ENCODE peak calls at places on chromosomes 4 and X, in four cellular contexts. Y, O, Z and V are unnamed samples.
A peak's percentile ranks its signal among the peaks of the same experiment; 100 is the strongest.

GRCh38 chrX:136767104-136767941 is 13.4 kb downstream of the ARHGEF6 start:
- DNase-seq in O (peak; percentile 87), Z (peak; percentile 40), Y (peak; percentile 67), V (no peak)

GRCh38 chr4:108830509-108831244 is 67.8 kb upstream of the ETNPPL start:
- DNase-seq in O (no peak), Y (no peak), Z (no peak), V (no peak)

GRCh38 chr4:184355111-184355604 is 119.2 kb downstream of the IRF2 start:
- DNase-seq in Z (no peak), O (no peak), Y (peak; percentile 72), V (peak; percentile 45)

GRCh38 chr4:1792832-1793495 is at the start of gene FGFR3:
- DNase-seq in Z (peak; percentile 27), Y (no peak), O (no peak), V (no peak)

GRCh38 chr4:158630893-158631292 is 40.8 kb downstream of the C4orf46 start:
- DNase-seq in O (no peak), Y (no peak), Z (no peak), V (no peak)

GRCh38 chr4:122045533-122045932 is 93.7 kb upstream of the TRPC3 start:
- DNase-seq in O (no peak), Y (no peak), Z (no peak), V (peak; percentile 86)

GRCh38 chrX:72018277-72019112 is 107.8 kb downstream of the NHSL2 start:
- DNase-seq in O (peak; percentile 94), Y (peak; percentile 85), Z (peak; percentile 76), V (peak; percentile 78)

GRCh38 chrX:153909980-153910360 is 5.5 kb downstream of the AVPR2 start:
- DNase-seq in Y (no peak), Z (no peak), O (no peak), V (no peak)

GRCh38 chr4:108821056-108821925 is 58.4 kb upstream of the ETNPPL start:
- DNase-seq in O (no peak), Z (no peak), Y (no peak), V (no peak)

GRCh38 chr4:52957791-52958190 is 95.7 kb downstream of the RASL11B start:
- DNase-seq in Y (no peak), Z (no peak), O (no peak), V (no peak)

GRCh38 chr4:147822128-147822527 is 90.2 kb downstream of the ARHGAP10 start:
- DNase-seq in Z (peak; percentile 89), O (peak; percentile 94), Y (no peak), V (peak; percentile 94)

GRCh38 chrX:104288961-104289360 is 34.2 kb upstream of the ESX1 start:
- DNase-seq in Z (no peak), O (no peak), Y (no peak), V (no peak)

GRCh38 chr4:103046416-103047290 is 27.1 kb upstream of the SLC9B1 start:
- DNase-seq in O (no peak), Y (peak; percentile 24), Z (no peak), V (peak; percentile 5)

GRCh38 chr4:109078724-109079123 is 223.7 kb downstream of the COL25A1 start:
- DNase-seq in Y (no peak), Z (no peak), O (no peak), V (peak; percentile 54)

GRCh38 chr4:93780080-93780479 is 48.5 kb upstream of the ATOH1 start:
- DNase-seq in O (no peak), Z (no peak), Y (no peak), V (no peak)

GRCh38 chrX:31459361-31459760 is 387.5 kb upstream of the FTHL17 start:
- DNase-seq in O (no peak), Y (no peak), Z (no peak), V (no peak)

GRCh38 chr4:5478697-5479096 is 229.7 kb downstream of the EVC2 start:
- DNase-seq in O (no peak), Y (no peak), Z (no peak), V (no peak)

GRCh38 chrX:128975716-128976115 is 547.6 kb downstream of the SMARCA1 start:
- DNase-seq in Z (peak; percentile 5), O (no peak), Y (peak; percentile 59), V (no peak)

GRCh38 chr4:123699823-123700822 is 303.5 kb downstream of the SPRY1 start:
- DNase-seq in Y (no peak), O (no peak), Z (no peak), V (peak; percentile 81)

GRCh38 chrX:20742106-20742505 is 475.4 kb upstream of the RPS6KA3 start:
- DNase-seq in Z (no peak), O (no peak), Y (no peak), V (no peak)

GRCh38 chrX:24395775-24396174 is 35.3 kb downstream of the SUPT20HL1 start:
- DNase-seq in O (no peak), Z (peak; percentile 51), Y (peak; percentile 49), V (peak; percentile 44)

DNA sequence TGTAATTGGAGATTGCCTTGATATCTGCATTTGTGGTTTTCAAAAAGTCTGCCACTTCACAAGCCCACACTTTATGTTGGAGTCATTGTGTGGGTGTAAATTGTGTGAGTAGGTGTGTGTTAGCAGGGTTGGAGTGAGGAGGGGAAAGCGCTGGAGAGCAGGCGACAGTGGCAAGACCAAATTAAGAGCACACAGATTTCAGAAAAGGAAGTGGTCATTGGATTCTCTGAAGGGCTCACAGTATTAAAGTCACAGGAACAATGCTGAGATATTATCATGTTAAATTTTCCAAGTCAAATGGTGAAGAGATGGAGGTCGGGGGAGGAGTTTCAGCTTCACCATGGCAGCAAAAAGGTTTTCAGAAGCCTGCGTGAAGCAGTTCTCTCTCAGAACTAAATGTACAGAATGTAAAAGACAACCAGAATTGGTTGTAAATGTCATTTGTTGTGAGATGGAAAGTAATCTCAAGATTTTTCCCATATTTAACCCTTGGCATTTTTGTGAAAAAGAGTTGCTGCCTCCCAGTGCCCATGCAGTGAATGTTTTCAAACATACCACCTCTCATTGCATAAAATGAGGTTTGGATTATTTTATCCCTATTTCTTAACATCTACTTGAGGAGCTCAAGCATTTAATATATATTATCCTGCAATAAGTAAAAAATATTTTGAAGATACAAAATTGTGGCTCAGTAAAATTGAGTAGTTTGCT is 265.9 kb downstream of the ZNF674 start:
- DNase-seq in Z (no peak), Y (no peak), O (no peak), V (no peak)
- TF ChIP-seq CTCF in Z (no peak), Y (no peak), O (no peak), V (peak; percentile 19)

GRCh38 chrX:51496501-51497291 is at the start of gene NUDT11:
- DNase-seq in Z (peak; percentile 38), Y (peak; percentile 70), O (peak; percentile 78), V (peak; percentile 7)

DNA sequence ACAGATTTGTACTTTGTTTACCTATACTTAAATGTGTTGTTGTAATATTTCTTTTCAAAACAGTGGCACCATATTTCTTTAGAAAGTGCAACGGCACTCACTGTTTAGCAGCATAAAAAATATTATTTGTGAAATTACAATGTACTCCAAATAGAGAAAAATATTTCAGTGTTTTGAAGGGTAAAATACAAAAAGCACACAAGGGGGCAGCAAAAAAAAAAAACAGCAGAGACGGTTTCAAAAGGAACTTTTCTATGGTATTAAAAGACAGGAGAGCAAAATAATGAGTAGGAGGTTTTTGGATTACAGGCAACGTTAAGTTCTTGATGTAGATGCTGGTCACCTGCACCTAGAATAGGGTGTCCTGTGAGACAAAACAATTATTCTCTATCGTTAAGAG is 2.0 kb downstream of the NUDT11 start:
- DNase-seq in Z (no peak), O (no peak), Y (no peak), V (no peak)
- TF ChIP-seq CTCF in Z (no peak), O (no peak), Y (no peak), V (peak; percentile 32)

DNA sequence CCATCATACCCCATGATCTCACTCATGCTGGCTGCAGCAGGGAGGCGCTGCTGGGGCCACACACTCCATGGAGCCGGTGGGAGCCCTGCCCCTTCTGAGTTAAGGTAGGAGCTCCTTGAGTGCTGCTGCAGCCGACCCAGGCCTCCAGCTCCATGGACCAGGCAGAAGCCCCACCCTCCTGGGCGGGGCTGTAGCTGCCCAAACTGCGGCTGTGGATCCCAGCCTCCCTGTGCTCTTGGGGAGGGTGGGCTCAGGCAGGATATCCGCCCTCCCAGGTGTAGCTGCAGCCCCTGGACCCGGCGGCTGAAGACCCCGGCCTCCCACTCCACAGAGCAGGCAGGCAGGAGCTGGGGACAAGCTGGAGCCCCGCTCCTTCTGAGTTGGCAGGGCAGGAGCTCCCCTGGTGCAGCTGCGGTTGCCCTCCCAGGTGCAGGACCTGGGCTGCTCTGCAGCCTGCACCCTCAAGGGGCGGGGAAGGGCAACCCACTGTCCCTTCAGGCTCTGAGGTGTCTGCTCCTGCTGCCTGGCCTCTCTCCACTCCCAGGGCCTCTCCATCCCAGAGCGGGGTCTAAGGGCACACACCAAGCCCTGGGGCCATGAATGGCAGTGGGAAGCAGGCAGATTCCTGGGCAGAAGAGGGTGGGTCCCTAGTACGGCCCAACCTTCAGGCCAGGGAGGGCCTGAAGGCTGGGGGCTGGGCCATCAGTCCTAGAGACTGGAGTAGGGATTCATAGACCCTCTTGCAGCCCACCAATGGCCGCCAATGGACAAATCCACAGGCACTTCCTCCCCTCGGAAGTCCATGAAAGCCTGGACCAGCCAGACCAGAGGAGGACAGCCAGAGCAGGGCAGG is 466.1 kb downstream of the DTHD1 start:
- DNase-seq in O (no peak), Y (no peak), Z (no peak), V (no peak)
- TF ChIP-seq CTCF in O (no peak), Y (no peak), Z (no peak), V (no peak)

DNA sequence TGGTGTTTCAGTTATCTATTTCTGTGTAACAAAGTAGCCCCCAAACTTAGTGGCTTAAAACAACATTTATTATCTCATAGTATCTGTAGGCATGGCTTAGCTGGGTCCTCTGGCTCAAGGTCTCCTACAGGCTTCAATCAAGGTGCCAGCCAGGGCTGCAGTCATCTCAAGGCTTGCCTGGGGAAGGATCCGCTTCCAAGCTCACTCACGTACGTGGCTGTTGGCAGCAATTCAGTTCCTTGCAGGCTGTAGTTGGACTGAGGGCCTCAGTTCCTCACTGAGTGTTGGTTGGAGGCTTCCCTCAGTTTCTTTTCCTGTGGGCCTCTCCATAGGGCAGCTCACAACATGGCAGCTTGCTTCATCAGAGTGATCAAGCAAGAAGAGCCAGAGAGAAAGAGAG is 9.3 kb downstream of the FAM120C start:
- DNase-seq in Y (no peak), O (no peak), Z (no peak), V (no peak)
- TF ChIP-seq CTCF in Y (no peak), O (no peak), Z (no peak), V (no peak)

GRCh38 chrX:95346854-95347253 is 1337.8 kb upstream of the DIAPH2 start:
- DNase-seq in Y (no peak), O (no peak), Z (no peak), V (no peak)
- TF ChIP-seq CTCF in Y (no peak), O (no peak), Z (no peak), V (peak; percentile 14)